ENCODE peak calls at places on chromosomes 16 and 17, in six cellular contexts. V is HCT116, Y is transverse colon, B is pancreas, S is colonic mucosa, A is hepatocyte. D is an unnamed sample. For H3K4me1, the result is how much of the 10 kb centered on the place peaks cover.

GRCh38 chr16:10849736-10850477 is 27.1 kb upstream of the CIITA start:
- DNase-seq in V (no peak), Y (no peak), B (no peak), S (no peak), A (no peak), D (no peak)

GRCh38 chr16:19109288-19109664 is 4.5 kb upstream of the ITPRIPL2 start:
- DNase-seq in V (no peak), Y (no peak), B (no peak), S (no peak), A (no peak), D (no peak)

GRCh38 chr16:68296693-68297092 is 14.1 kb downstream of the SLC7A6OS start:
- DNase-seq in V (no peak), Y (no peak), B (no peak), S (no peak), A (no peak), D (no peak)

GRCh38 chr16:54936979-54937672 is 6.5 kb downstream of the IRX5 start:
- DNase-seq in V (no peak), Y (no peak), B (no peak), S (no peak), A (peak), D (no peak)

GRCh38 chr17:80871341-80871740 is 120.3 kb upstream of the CHMP6 start:
- DNase-seq in V (no peak), Y (no peak), B (no peak), S (no peak), A (no peak), D (no peak)

GRCh38 chr16:81106826-81107503 is 10.8 kb upstream of the GCSH start:
- DNase-seq in V (no peak), Y (no peak), B (no peak), S (no peak), A (no peak), D (no peak)

GRCh38 chr17:81330884-81331245 is 35.8 kb upstream of the SLC38A10 start:
- DNase-seq in V (no peak), Y (no peak), B (no peak), S (no peak), A (no peak), D (no peak)

GRCh38 chr16:82653550-82654511 is 27.1 kb downstream of the CDH13 start:
- DNase-seq in V (peak), Y (no peak), B (no peak), S (no peak), A (peak), D (no peak)

GRCh38 chr16:19748389-19749110 is 30.5 kb downstream of the IQCK start:
- DNase-seq in V (no peak), Y (no peak), B (no peak), S (no peak), A (no peak), D (no peak)

GRCh38 chr17:69269174-69269998 is 40.8 kb upstream of the ABCA10 start:
- DNase-seq in V (no peak), Y (no peak), B (no peak), S (no peak), A (no peak), D (no peak)

GRCh38 chr16:68743664-68744063 is 6.6 kb downstream of the CDH1 start:
- DNase-seq in V (no peak), Y (no peak), B (no peak), S (no peak), A (no peak), D (no peak)

GRCh38 chr17:3980381-3980975 is 16.2 kb upstream of the ATP2A3 start:
- DNase-seq in V (no peak), Y (no peak), B (no peak), S (no peak), A (no peak), D (no peak)

GRCh38 chr17:75876938-75877751 is 1.2 kb downstream of the TRIM47 start:
- DNase-seq in V (peak), Y (peak), B (peak), S (peak), A (peak), D (no peak)

GRCh38 chr17:78359216-78359935 is 501 bp downstream of the SOCS3 start:
- DNase-seq in V (no peak), Y (no peak), B (no peak), S (peak), A (no peak), D (no peak)

GRCh38 chr16:69107311-69107962 is 2.0 kb downstream of the HAS3 start:
- DNase-seq in V (no peak), Y (peak), B (peak), S (peak), A (peak), D (no peak)

GRCh38 chr17:77352996-77353395 is 212.2 kb downstream of the SEC14L1 start:
- DNase-seq in V (no peak), Y (no peak), B (peak), S (peak), A (no peak), D (no peak)

GRCh38 chr17:77354420-77354720 is 213.6 kb downstream of the SEC14L1 start:
- DNase-seq in V (no peak), Y (no peak), B (no peak), S (no peak), A (no peak), D (no peak)

GRCh38 chr17:77354721-77355455 is 214.1 kb downstream of the SEC14L1 start:
- DNase-seq in V (no peak), Y (peak), B (peak), S (peak), A (peak), D (no peak)

GRCh38 chr17:77352441-77352840 is 211.7 kb downstream of the SEC14L1 start:
- DNase-seq in V (no peak), Y (no peak), B (peak), S (peak), A (no peak), D (no peak)

DNA sequence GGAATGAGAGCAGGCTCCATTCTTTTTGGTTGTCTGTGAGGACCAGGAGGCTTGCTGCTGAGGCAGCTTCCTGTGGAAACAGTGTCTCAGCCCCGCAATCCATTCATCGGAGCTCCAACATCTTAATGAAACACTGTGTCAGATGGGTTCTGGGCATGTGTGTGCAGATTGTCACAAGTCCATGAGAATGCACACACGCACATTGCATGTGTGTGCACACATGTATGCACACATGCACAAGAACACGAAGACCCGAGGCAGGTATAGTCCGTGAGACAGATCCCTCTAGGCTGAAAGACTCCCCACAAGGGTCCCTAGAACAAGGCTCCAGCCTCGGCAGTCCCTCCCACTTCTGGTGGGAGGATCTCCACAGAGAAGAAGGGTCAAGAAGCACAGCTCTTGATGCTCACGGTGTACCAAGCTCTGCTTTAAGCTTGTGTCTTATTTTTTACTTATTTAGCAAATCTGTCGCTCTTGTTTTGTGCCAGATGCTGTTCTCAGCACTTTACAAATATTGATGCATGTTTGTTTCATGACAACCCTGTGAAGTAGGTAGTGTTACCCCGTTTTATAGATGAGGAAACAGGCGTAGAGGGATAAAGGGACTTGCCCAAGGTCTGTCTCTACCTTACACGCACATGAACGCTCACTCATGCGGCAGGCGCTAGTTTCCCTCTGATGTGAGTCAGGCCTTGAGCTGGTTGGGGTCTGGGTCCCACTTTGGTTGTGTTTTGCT is 213.1 kb downstream of the SEC14L1 start:
- DNase-seq in V (no peak), Y (no peak), B (peak), S (peak), A (no peak), D (no peak)
- H3K4me1 ChIP-seq in V (half or more), Y (under half), B (under half), S (under half), A (under half), D (under half)

DNA sequence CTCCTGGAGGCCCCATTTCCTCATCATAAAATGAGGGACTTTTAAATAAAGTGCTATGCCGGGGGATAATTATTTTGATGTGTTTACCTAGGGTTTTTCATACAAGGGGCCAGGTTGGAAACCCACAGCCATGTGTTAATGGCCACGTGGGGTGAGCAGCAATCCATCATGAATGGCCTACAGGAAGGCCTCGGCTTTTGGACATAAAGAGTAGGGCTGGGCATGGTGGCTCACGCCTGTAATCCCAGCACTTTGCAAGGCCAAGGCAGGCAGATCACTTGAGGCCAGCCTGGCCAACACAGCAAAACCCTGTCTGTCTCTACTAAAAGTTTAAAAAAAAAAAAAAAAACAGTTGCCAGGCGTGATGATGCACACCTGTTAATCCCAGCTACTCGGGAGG is 40.3 kb downstream of the MEAK7 start:
- DNase-seq in V (no peak), Y (no peak), B (no peak), S (no peak), A (no peak), D (no peak)
- H3K4me1 ChIP-seq in V (under half), Y (under half), B (under half), S (under half), A (under half), D (under half)

DNA sequence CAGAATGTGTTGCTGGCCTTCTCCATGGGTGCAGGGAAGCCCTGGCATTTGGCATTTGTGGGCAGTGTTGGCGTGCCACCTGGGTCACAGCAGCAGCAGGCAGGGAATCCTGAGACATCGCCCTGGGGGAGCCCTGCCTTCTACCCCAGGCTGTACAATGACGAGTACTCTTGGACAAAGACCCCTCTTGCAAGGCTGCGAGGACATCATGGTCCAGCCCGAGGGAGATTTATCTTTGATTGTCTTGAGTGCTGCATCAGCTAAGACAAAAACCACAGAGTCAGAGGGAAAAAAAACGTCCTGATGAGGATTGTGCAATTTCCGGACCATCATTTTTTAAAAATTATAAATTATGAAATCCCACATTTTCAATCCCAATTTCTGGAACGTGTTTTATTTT is 3.7 kb downstream of the CRISPLD2 start:
- DNase-seq in V (no peak), Y (no peak), B (no peak), S (no peak), A (no peak), D (no peak)
- H3K4me1 ChIP-seq in V (under half), Y (under half), B (under half), S (under half), A (under half), D (under half)

GRCh38 chr16:15795615-15796014 is 61.2 kb downstream of the MYH11 start:
- DNase-seq in V (no peak), Y (no peak), B (no peak), S (no peak), A (no peak), D (no peak)
- H3K4me1 ChIP-seq in V (under half), Y (under half), B (under half), S (under half), A (under half), D (under half)

GRCh38 chr17:12523244-12523643 is 142.4 kb upstream of the MYOCD start:
- DNase-seq in V (no peak), Y (no peak), B (no peak), S (no peak), A (no peak), D (no peak)

GRCh38 chr17:12521416-12521815 is 144.3 kb upstream of the MYOCD start:
- DNase-seq in V (no peak), Y (no peak), B (no peak), S (no peak), A (no peak), D (no peak)

GRCh38 chr17:12522743-12523181 is 142.9 kb upstream of the MYOCD start:
- DNase-seq in V (no peak), Y (peak), B (no peak), S (peak), A (peak), D (no peak)

GRCh38 chr17:12522336-12522735 is 143.4 kb upstream of the MYOCD start:
- DNase-seq in V (no peak), Y (no peak), B (no peak), S (no peak), A (no peak), D (no peak)

GRCh38 chr17:12519956-12520594 is 145.6 kb upstream of the MYOCD start:
- DNase-seq in V (no peak), Y (no peak), B (no peak), S (no peak), A (no peak), D (no peak)
- H3K4me1 ChIP-seq in V (under half), Y (under half), B (under half), S (under half), A (under half), D (under half)

GRCh38 chr16:27270389-27270788 is 1.8 kb upstream of the NSMCE1 start:
- DNase-seq in V (no peak), Y (no peak), B (no peak), S (no peak), A (no peak), D (no peak)

GRCh38 chr16:27265982-27266381 is 2.6 kb downstream of the NSMCE1 start:
- DNase-seq in V (no peak), Y (no peak), B (no peak), S (no peak), A (no peak), D (no peak)

GRCh38 chr16:27267037-27267677 is 1.4 kb downstream of the NSMCE1 start:
- DNase-seq in V (no peak), Y (no peak), B (no peak), S (no peak), A (no peak), D (no peak)

GRCh38 chr16:27269300-27270150 is 953 bp upstream of the NSMCE1 start:
- DNase-seq in V (no peak), Y (no peak), B (no peak), S (no peak), A (no peak), D (no peak)

GRCh38 chr16:27268376-27269299 is at the start of gene NSMCE1:
- DNase-seq in V (peak), Y (peak), B (peak), S (peak), A (peak), D (peak)
- H3K4me1 ChIP-seq in V (half or more), Y (under half), B (under half), S (under half), A (under half), D (under half)

GRCh38 chr17:29565643-29566472 is 979 bp downstream of the ABHD15 start:
- DNase-seq in V (peak), Y (peak), B (peak), S (peak), A (peak), D (no peak)
- H3K4me1 ChIP-seq in V (under half), Y (under half), B (under half), S (under half), A (under half), D (under half)

GRCh38 chr17:16381496-16381820 is 567 bp downstream of the UBB start:
- DNase-seq in V (no peak), Y (no peak), B (no peak), S (no peak), A (no peak), D (no peak)

GRCh38 chr17:16383216-16383615 is 2.3 kb downstream of the UBB start:
- DNase-seq in V (no peak), Y (no peak), B (no peak), S (no peak), A (no peak), D (no peak)

GRCh38 chr17:16380640-16381495 is at the start of gene UBB:
- DNase-seq in V (peak), Y (peak), B (peak), S (peak), A (peak), D (peak)

GRCh38 chr17:16379654-16380053 is 1.2 kb upstream of the UBB start:
- DNase-seq in V (no peak), Y (no peak), B (no peak), S (no peak), A (no peak), D (no peak)

GRCh38 chr17:16384557-16384956 is 3.7 kb downstream of the UBB start:
- DNase-seq in V (no peak), Y (no peak), B (no peak), S (no peak), A (no peak), D (no peak)
- H3K4me1 ChIP-seq in V (under half), Y (under half), B (under half), S (under half), A (under half), D (under half)

GRCh38 chr16:85750021-85750826 is 672 bp downstream of the C16orf74 start:
- DNase-seq in V (no peak), Y (peak), B (peak), S (peak), A (peak), D (no peak)

GRCh38 chr16:85753559-85753958 is 2.7 kb upstream of the C16orf74 start:
- DNase-seq in V (no peak), Y (peak), B (peak), S (no peak), A (no peak), D (no peak)

GRCh38 chr16:85750827-85751641 is at the start of gene C16orf74:
- DNase-seq in V (no peak), Y (peak), B (peak), S (peak), A (peak), D (no peak)

GRCh38 chr16:85752511-85753420 is 1.9 kb upstream of the C16orf74 start:
- DNase-seq in V (no peak), Y (peak), B (peak), S (no peak), A (peak), D (no peak)

DNA sequence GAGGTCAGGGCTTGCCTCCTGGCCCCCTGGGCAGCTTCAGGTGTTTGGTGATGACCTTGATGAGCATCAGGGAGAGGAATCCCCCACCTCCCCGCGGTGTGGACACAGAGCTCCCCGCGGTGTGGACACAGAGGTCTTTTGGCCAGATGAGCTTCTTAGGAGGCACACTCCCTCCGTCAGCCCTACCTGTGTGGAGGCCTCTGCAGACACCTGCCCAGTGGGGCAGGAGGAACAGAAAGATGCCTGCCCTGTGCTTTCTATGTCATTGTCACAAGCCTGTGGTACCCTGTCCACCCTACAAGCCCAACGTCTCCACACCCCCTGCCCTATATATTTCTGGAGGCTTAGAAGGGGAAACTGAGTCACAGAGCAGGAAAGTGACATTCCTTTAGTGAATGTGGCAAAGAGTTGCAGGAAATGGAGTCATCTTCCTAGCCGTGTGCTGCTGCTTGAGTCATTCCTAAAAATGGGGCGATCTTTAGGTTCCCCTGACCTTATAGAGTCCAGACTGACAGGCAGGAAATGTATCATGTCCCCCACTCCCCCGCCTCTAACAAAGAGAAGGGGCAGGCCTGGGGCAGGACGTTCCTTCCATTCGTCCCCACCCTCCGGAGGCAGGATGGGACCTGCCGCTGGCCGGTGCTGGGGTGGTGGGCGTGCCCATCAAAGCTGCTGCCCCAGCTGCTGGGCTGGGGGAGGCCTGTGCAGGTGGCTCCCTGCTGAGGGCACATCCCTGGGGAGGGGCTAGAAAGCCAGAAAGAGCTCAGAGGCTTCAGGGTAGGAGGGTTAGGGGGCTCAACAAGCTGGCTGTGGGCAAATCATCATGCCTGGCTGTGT is 987 bp upstream of the C16orf74 start:
- DNase-seq in V (no peak), Y (no peak), B (no peak), S (no peak), A (no peak), D (no peak)
- H3K4me1 ChIP-seq in V (half or more), Y (under half), B (under half), S (under half), A (under half), D (under half)

DNA sequence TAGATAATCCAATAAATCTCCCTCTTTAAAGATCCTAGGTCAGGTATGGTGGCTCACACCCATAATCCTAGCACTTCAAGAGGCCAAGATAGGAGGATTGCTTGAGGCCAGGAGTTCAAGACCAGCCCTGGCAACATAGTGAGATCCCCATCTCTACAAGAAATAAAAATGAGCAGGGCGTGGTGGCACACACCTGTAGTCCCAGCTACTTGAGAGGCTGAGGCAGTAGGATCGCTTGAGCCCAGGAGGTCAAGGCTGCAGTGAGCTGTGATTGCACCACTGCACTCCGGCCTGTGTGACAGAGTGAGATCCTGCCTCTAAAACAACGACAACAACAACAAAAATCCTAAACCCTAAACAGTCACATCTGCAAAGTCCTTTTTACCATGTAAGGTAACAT is 2.0 kb upstream of the CCL22 start:
- DNase-seq in V (no peak), Y (no peak), B (no peak), S (no peak), A (no peak), D (no peak)
- H3K4me1 ChIP-seq in V (under half), Y (under half), B (under half), S (under half), A (under half), D (under half)